ENCODE peak calls at places on chromosomes 16 and 17, in nine cellular contexts. E, A, X, N, S, V, H, Z and R are unnamed samples.

GRCh38 chr17:81723651-81724209 is 11.6 kb downstream of the SLC25A10 start:
- DNase-seq in E (no peak), A (no peak), X (peak; percentile 65), N (no peak), S (no peak), V (no peak), H (no peak), Z (no peak), R (no peak)

GRCh38 chr17:48550313-48551205 is 5.7 kb upstream of the HOXB2 start:
- DNase-seq in E (no peak), A (no peak), X (no peak), N (peak; percentile 42), S (no peak), V (no peak), H (no peak), Z (no peak), R (no peak)

GRCh38 chr17:3981455-3981854 is 17.2 kb upstream of the ATP2A3 start:
- DNase-seq in E (no peak), A (peak; percentile 16), X (no peak), N (no peak), S (no peak), V (no peak), H (no peak), Z (no peak), R (no peak)

GRCh38 chr16:58002936-58003335 is 1.7 kb downstream of the USB1 start:
- DNase-seq in E (no peak), A (no peak), X (no peak), N (no peak), S (no peak), V (no peak), H (no peak), Z (no peak), R (no peak)

GRCh38 chr17:46917516-46917915 is 5.4 kb upstream of the GOSR2 start:
- DNase-seq in E (no peak), A (no peak), X (no peak), N (no peak), S (no peak), V (no peak), H (no peak), Z (no peak), R (no peak)

GRCh38 chr16:4360538-4361021 is 9.5 kb upstream of the PAM16 start:
- DNase-seq in E (no peak), A (no peak), X (no peak), N (no peak), S (no peak), V (no peak), H (no peak), Z (no peak), R (no peak)

GRCh38 chr17:80109713-80110446 is 8.5 kb downstream of the GAA start:
- DNase-seq in E (no peak), A (no peak), X (no peak), N (no peak), S (no peak), V (no peak), H (no peak), Z (no peak), R (peak; percentile 49)

GRCh38 chr17:17385502-17385901 is 82.3 kb downstream of the NT5M start:
- DNase-seq in E (no peak), A (peak; percentile 53), X (no peak), N (no peak), S (no peak), V (no peak), H (no peak), Z (peak; percentile 54), R (no peak)

GRCh38 chr16:50265260-50265659 is 1.1 kb upstream of the ADCY7 start:
- DNase-seq in E (no peak), A (no peak), X (peak; percentile 55), N (no peak), S (no peak), V (peak; percentile 38), H (no peak), Z (peak; percentile 20), R (peak; percentile 48)

GRCh38 chr17:43175213-43176118 is 4.5 kb downstream of the NBR1 start:
- DNase-seq in E (no peak), A (no peak), X (no peak), N (peak; percentile 48), S (peak; percentile 78), V (peak; percentile 33), H (no peak), Z (no peak), R (no peak)

GRCh38 chr17:42460371-42460770 is 1.7 kb downstream of the ATP6V0A1 start:
- DNase-seq in E (no peak), A (no peak), X (no peak), N (no peak), S (no peak), V (peak; percentile 57), H (no peak), Z (no peak), R (no peak)

GRCh38 chr17:32331243-32332040 is 10.5 kb downstream of the C17orf75 start:
- DNase-seq in E (no peak), A (no peak), X (no peak), N (no peak), S (no peak), V (no peak), H (no peak), Z (no peak), R (no peak)

GRCh38 chr16:19417640-19418039 is at the start of gene TMC5:
- DNase-seq in E (no peak), A (no peak), X (peak; percentile 89), N (no peak), S (no peak), V (no peak), H (no peak), Z (no peak), R (no peak)

GRCh38 chr17:83136931-83137330 is 57.5 kb downstream of the METRNL start:
- DNase-seq in E (no peak), A (no peak), X (peak; percentile 11), N (no peak), S (no peak), V (no peak), H (no peak), Z (no peak), R (peak; percentile 56)

GRCh38 chr16:28495098-28495793 is 803 bp downstream of the APOBR start:
- DNase-seq in E (no peak), A (no peak), X (peak; percentile 79), N (no peak), S (no peak), V (no peak), H (no peak), Z (no peak), R (no peak)

GRCh38 chr17:33381201-33381600 is 88.1 kb upstream of the ASIC2 start:
- DNase-seq in E (no peak), A (peak; percentile 38), X (no peak), N (no peak), S (peak; percentile 2), V (no peak), H (no peak), Z (no peak), R (no peak)

GRCh38 chr16:87930456-87930855 is 5.9 kb downstream of the CA5A start:
- DNase-seq in E (no peak), A (no peak), X (no peak), N (peak; percentile 46), S (peak; percentile 23), V (no peak), H (no peak), Z (peak; percentile 49), R (no peak)

GRCh38 chr17:2059125-2059836 is 4.4 kb downstream of the HIC1 start:
- DNase-seq in E (no peak), A (peak; percentile 57), X (no peak), N (no peak), S (peak; percentile 29), V (no peak), H (no peak), Z (no peak), R (peak; percentile 68)

GRCh38 chr16:6674071-6674470 is 658.6 kb upstream of the RBFOX1 start:
- DNase-seq in E (no peak), A (no peak), X (no peak), N (no peak), S (no peak), V (no peak), H (no peak), Z (no peak), R (no peak)

GRCh38 chr17:7667616-7668406 is 17.1 kb downstream of the ATP1B2 start:
- DNase-seq in E (no peak), A (no peak), X (no peak), N (no peak), S (no peak), V (no peak), H (no peak), Z (peak; percentile 14), R (no peak)

GRCh38 chr16:67800252-67801046 is 5.9 kb downstream of the RANBP10 start:
- DNase-seq in E (no peak), A (peak; percentile 56), X (no peak), N (peak; percentile 32), S (no peak), V (no peak), H (peak; percentile 20), Z (no peak), R (no peak)

GRCh38 chr17:17888821-17889220 is 52.0 kb upstream of the SREBF1 start:
- DNase-seq in E (no peak), A (no peak), X (no peak), N (no peak), S (no peak), V (no peak), H (no peak), Z (no peak), R (no peak)

GRCh38 chr17:44557653-44558285 is 485 bp downstream of the FZD2 start:
- DNase-seq in E (no peak), A (peak; percentile 63), X (no peak), N (peak; percentile 44), S (peak; percentile 84), V (peak; percentile 59), H (peak; percentile 41), Z (peak; percentile 33), R (peak; percentile 67)

GRCh38 chr17:17151541-17151940 is 54.6 kb downstream of the PLD6 start:
- DNase-seq in E (no peak), A (no peak), X (no peak), N (no peak), S (no peak), V (peak; percentile 82), H (no peak), Z (no peak), R (no peak)

GRCh38 chr17:31595076-31595475 is 203.6 kb downstream of the RAB11FIP4 start:
- DNase-seq in E (no peak), A (no peak), X (no peak), N (peak; percentile 49), S (peak; percentile 41), V (peak; percentile 67), H (no peak), Z (no peak), R (no peak)

GRCh38 chr16:89319883-89320716 is 102.6 kb downstream of the ZNF778 start:
- DNase-seq in E (no peak), A (peak; percentile 56), X (no peak), N (peak; percentile 94), S (peak; percentile 76), V (peak; percentile 97), H (no peak), Z (no peak), R (no peak)

GRCh38 chr17:32285770-32286517 is 20.3 kb downstream of the RHBDL3 start:
- DNase-seq in E (no peak), A (no peak), X (no peak), N (no peak), S (no peak), V (no peak), H (no peak), Z (peak; percentile 11), R (no peak)

GRCh38 chr16:74291577-74292208 is 4.9 kb upstream of the PSMD7 start:
- DNase-seq in E (no peak), A (no peak), X (no peak), N (no peak), S (no peak), V (peak; percentile 19), H (no peak), Z (no peak), R (no peak)

GRCh38 chr17:4166419-4166818 is 23.4 kb downstream of the CYB5D2 start:
- DNase-seq in E (no peak), A (no peak), X (no peak), N (no peak), S (no peak), V (no peak), H (no peak), Z (no peak), R (no peak)